ENCODE peak calls at places on chromosomes 5 and 9, in five cellular contexts. Q is Peyer's patch; V is cardiac muscle cell; C is CD4-positive, CD25-positive, alpha-beta regulatory T cell; A is fibroblast of lung. T is an unnamed sample.

GRCh38 chr5:133372306-133373008 is 239.9 kb downstream of the FSTL4 start:
- DNase-seq in Q (no peak), V (no peak), C (no peak), A (no peak), T (no peak)

GRCh38 chr5:117679046-117679445 is 1104.4 kb upstream of the SEMA6A start:
- DNase-seq in Q (no peak), V (no peak), C (no peak), A (no peak), T (no peak)

GRCh38 chr9:8579661-8580060 is 780.1 kb upstream of the DMAC1 start:
- DNase-seq in Q (no peak), V (no peak), C (no peak), A (no peak), T (no peak)

GRCh38 chr5:111635151-111635945 is 121.6 kb downstream of the NREP start:
- DNase-seq in Q (no peak), V (peak; percentile 15), C (no peak), A (peak; percentile 33), T (no peak)

GRCh38 chr9:137582286-137582860 is 3.6 kb upstream of the DPH7 start:
- DNase-seq in Q (no peak), V (no peak), C (no peak), A (peak; percentile 26), T (no peak)

GRCh38 chr9:124504530-124505005 is 2.6 kb downstream of the NR5A1 start:
- DNase-seq in Q (no peak), V (no peak), C (no peak), A (no peak), T (no peak)

GRCh38 chr5:82641362-82641988 is 363.3 kb upstream of the RPS23 start:
- DNase-seq in Q (peak; percentile 76), V (peak; percentile 95), C (peak; percentile 14), A (peak; percentile 96), T (no peak)

GRCh38 chr5:83526289-83526688 is 54.7 kb downstream of the VCAN start:
- DNase-seq in Q (no peak), V (no peak), C (no peak), A (no peak), T (no peak)

GRCh38 chr9:112705773-112706427 is 12.0 kb downstream of the INIP start:
- DNase-seq in Q (no peak), V (peak; percentile 54), C (no peak), A (peak; percentile 64), T (no peak)

GRCh38 chr5:6652025-6652424 is 18.8 kb downstream of the SRD5A1 start:
- DNase-seq in Q (peak; percentile 63), V (no peak), C (no peak), A (no peak), T (no peak)

GRCh38 chr5:180491496-180491895 is 2.7 kb upstream of the CNOT6 start:
- DNase-seq in Q (no peak), V (no peak), C (no peak), A (no peak), T (peak; percentile 47)

GRCh38 chr5:178415353-178415752 is 174.8 kb downstream of the COL23A1 start:
- DNase-seq in Q (no peak), V (no peak), C (no peak), A (no peak), T (no peak)

GRCh38 chr9:125189011-125189360 is 617 bp downstream of the PPP6C start:
- DNase-seq in Q (peak; percentile 62), V (no peak), C (peak; percentile 30), A (no peak), T (peak; percentile 76)

GRCh38 chr5:72956324-72957140 is 691 bp downstream of the FCHO2 start:
- DNase-seq in Q (peak; percentile 71), V (peak; percentile 66), C (peak; percentile 19), A (peak; percentile 61), T (peak; percentile 83)

GRCh38 chr9:114403153-114403756 is 15.5 kb upstream of the AKNA start:
- DNase-seq in Q (no peak), V (no peak), C (no peak), A (no peak), T (no peak)
- H3K9me3 ChIP-seq in Q (no peaks in the 10 kb centered on the region), V (no peaks in the 10 kb centered on the region), C (no peaks in the 10 kb centered on the region), A (no peaks in the 10 kb centered on the region), T (no peaks in the 10 kb centered on the region)

GRCh38 chr9:133141833-133142594 is 21.0 kb upstream of the RALGDS start:
- DNase-seq in Q (peak; percentile 86), V (no peak), C (peak; percentile 83), A (no peak), T (peak; percentile 74)

GRCh38 chr9:133143639-133144141 is 20.0 kb downstream of the GBGT1 start:
- DNase-seq in Q (peak; percentile 53), V (no peak), C (no peak), A (no peak), T (no peak)

GRCh38 chr9:133144887-133145466 is 18.7 kb downstream of the GBGT1 start:
- DNase-seq in Q (peak; percentile 63), V (no peak), C (no peak), A (peak; percentile 11), T (no peak)

GRCh38 chr9:133144142-133144886 is 19.4 kb downstream of the GBGT1 start:
- DNase-seq in Q (peak; percentile 98), V (peak; percentile 67), C (peak; percentile 92), A (peak; percentile 55), T (peak; percentile 85)

GRCh38 chr9:133142657-133143592 is 20.8 kb downstream of the GBGT1 start:
- DNase-seq in Q (peak; percentile 61), V (no peak), C (peak; percentile 51), A (no peak), T (no peak)
- H3K4me1 ChIP-seq in Q (peaks cover 31% of the 10 kb centered on the region), V (peaks cover 20% of the 10 kb centered on the region), C (peaks cover 84% of the 10 kb centered on the region), A (peaks cover 9% of the 10 kb centered on the region), T (peaks cover 46% of the 10 kb centered on the region)

GRCh38 chr5:167793700-167794099 is 497.7 kb upstream of the WWC1 start:
- DNase-seq in Q (no peak), V (no peak), C (no peak), A (no peak), T (no peak)

GRCh38 chr5:167790462-167791260 is 500.8 kb upstream of the WWC1 start:
- DNase-seq in Q (no peak), V (peak; percentile 73), C (no peak), A (no peak), T (no peak)

GRCh38 chr5:167794121-167794520 is 497.3 kb upstream of the WWC1 start:
- DNase-seq in Q (no peak), V (no peak), C (no peak), A (no peak), T (no peak)

GRCh38 chr5:167796636-167797035 is 494.8 kb upstream of the WWC1 start:
- DNase-seq in Q (no peak), V (no peak), C (no peak), A (no peak), T (no peak)

DNA sequence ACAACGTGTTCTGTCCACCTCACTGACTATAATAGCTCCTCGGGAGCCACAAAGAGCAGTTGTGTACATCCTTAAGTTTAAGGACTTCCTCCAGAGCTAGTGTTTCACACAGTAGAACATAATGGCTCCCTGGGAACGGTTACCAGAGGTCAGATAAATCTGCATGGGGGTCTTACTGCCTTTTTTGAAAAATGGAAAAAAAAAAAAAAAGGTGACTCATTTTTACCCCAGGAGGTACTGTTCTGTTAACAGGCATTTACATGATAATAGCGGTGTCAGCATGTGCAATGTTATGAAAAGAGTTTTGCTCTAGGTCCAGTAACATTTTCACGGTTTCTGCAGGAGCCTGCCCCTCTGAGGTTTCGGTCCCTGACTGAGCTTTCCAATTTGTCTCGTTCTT is 498.9 kb upstream of the WWC1 start:
- DNase-seq in Q (no peak), V (no peak), C (no peak), A (no peak), T (no peak)
- H3K4me3 ChIP-seq in Q (no peak overlapping the region), V (no peak overlapping the region), C (no peak overlapping the region), A (no peak overlapping the region), T (no peak overlapping the region)

GRCh38 chr9:92517046-92517445 is 18.7 kb downstream of the ECM2 start:
- DNase-seq in Q (no peak), V (no peak), C (no peak), A (no peak), T (no peak)
- H3K9me3 ChIP-seq in Q (no peaks in the 10 kb centered on the region), V (no peaks in the 10 kb centered on the region), C (no peaks in the 10 kb centered on the region), A (no peaks in the 10 kb centered on the region), T (no peaks in the 10 kb centered on the region)

GRCh38 chr5:171954721-171955120 is 51.7 kb downstream of the FBXW11 start:
- DNase-seq in Q (no peak), V (peak; percentile 45), C (no peak), A (peak; percentile 21), T (no peak)
- H3K4me1 ChIP-seq in Q (no peaks in the 10 kb centered on the region), V (peaks cover 52% of the 10 kb centered on the region), C (peaks cover 27% of the 10 kb centered on the region), A (peaks cover 24% of the 10 kb centered on the region), T (peaks cover 53% of the 10 kb centered on the region)

DNA sequence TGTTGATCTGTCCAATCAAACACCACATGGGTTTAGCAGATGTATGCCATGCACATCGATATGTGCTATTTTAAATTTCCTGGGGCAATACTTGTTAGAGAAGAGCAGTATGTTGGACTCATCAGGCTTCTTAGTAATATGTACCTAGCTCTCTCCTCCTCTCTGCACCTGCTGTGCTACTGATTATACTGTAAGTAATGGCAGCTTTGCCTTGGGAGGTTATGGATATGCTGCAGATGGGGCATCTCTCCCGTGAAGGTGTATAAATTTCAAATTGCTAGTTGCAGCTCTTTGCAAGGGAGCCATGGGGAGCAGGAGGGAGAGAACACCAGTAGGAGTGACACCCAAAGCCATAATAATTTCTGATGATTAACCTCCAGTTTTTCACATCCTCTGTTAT is 101.5 kb downstream of the SPATA31D1 start:
- DNase-seq in Q (no peak), V (no peak), C (no peak), A (no peak), T (no peak)
- H3K4me3 ChIP-seq in Q (no peak overlapping the region), V (no peak overlapping the region), C (no peak overlapping the region), A (no peak overlapping the region), T (no peak overlapping the region)

GRCh38 chr5:140855772-140856674 is at the start of gene PCDHA10:
- DNase-seq in Q (no peak), V (no peak), C (no peak), A (peak; percentile 2), T (no peak)

GRCh38 chr5:140862441-140863295 is 6.1 kb upstream of the PCDHA11 start:
- DNase-seq in Q (no peak), V (no peak), C (no peak), A (no peak), T (no peak)

GRCh38 chr5:140857177-140857986 is 1.7 kb downstream of the PCDHA10 start:
- DNase-seq in Q (no peak), V (no peak), C (no peak), A (no peak), T (no peak)

GRCh38 chr5:140857987-140858240 is 2.2 kb downstream of the PCDHA10 start:
- DNase-seq in Q (no peak), V (no peak), C (no peak), A (no peak), T (no peak)
- H3K9me3 ChIP-seq in Q (peaks cover 6% of the 10 kb centered on the region), V (no peaks in the 10 kb centered on the region), C (peaks cover 11% of the 10 kb centered on the region), A (no peaks in the 10 kb centered on the region), T (no peaks in the 10 kb centered on the region)